ENCODE peak calls at places on chromosomes 5 and 9, in seven cellular contexts. O is fibroblast of lung, Y is foreskin keratinocyte, K is hepatocyte, C is Karpas-422, L is H1, A is astrocyte. V is an unnamed sample. For H3K4me1, the result is how much of the 10 kb centered on the place peaks cover.

GRCh38 chr9:12813960-12814876 is 39.4 kb downstream of the LURAP1L start:
- DNase-seq in L (no peak), K (peak), Y (peak), O (peak), C (no peak), A (peak), V (peak)

GRCh38 chr9:135330307-135330631 is 149.3 kb upstream of the PPP1R26 start:
- DNase-seq in Y (no peak), K (no peak), O (no peak), C (no peak), A (no peak), L (peak), V (no peak)

GRCh38 chr5:176798949-176799348 is 11.4 kb upstream of the UNC5A start:
- DNase-seq in A (no peak), K (no peak), O (no peak), Y (no peak), C (no peak), L (no peak), V (no peak)

GRCh38 chr9:137456061-137456863 is 2.9 kb downstream of the NSMF start:
- DNase-seq in L (no peak), A (peak), C (no peak), Y (no peak), O (peak), K (no peak), V (no peak)

GRCh38 chr5:58786904-58787303 is 204.0 kb downstream of the RAB3C start:
- DNase-seq in L (no peak), O (no peak), A (no peak), Y (no peak), K (no peak), C (no peak), V (no peak)

GRCh38 chr5:79107020-79107796 is 4.4 kb upstream of the BHMT start:
- DNase-seq in C (no peak), L (no peak), A (peak), K (peak), O (no peak), Y (no peak), V (no peak)

GRCh38 chr5:153746440-153746839 is 256.0 kb downstream of the GRIA1 start:
- DNase-seq in K (no peak), C (no peak), A (no peak), Y (no peak), L (no peak), O (no peak), V (no peak)

GRCh38 chr9:92563701-92564100 is 27.9 kb upstream of the ECM2 start:
- DNase-seq in L (no peak), K (no peak), C (no peak), A (peak), Y (no peak), O (no peak), V (no peak)

GRCh38 chr5:145141534-145141933 is 693.6 kb downstream of the PRELID2 start:
- DNase-seq in O (no peak), L (no peak), A (no peak), K (no peak), C (no peak), Y (no peak), V (no peak)

GRCh38 chr5:171585981-171586380 is 166.5 kb downstream of the FGF18 start:
- DNase-seq in K (no peak), L (no peak), A (no peak), O (no peak), Y (no peak), C (no peak), V (no peak)

GRCh38 chr5:139787568-139788293 is 7.9 kb upstream of the PSD2 start:
- DNase-seq in K (peak), O (peak), A (peak), C (peak), Y (peak), L (peak), V (peak)

DNA sequence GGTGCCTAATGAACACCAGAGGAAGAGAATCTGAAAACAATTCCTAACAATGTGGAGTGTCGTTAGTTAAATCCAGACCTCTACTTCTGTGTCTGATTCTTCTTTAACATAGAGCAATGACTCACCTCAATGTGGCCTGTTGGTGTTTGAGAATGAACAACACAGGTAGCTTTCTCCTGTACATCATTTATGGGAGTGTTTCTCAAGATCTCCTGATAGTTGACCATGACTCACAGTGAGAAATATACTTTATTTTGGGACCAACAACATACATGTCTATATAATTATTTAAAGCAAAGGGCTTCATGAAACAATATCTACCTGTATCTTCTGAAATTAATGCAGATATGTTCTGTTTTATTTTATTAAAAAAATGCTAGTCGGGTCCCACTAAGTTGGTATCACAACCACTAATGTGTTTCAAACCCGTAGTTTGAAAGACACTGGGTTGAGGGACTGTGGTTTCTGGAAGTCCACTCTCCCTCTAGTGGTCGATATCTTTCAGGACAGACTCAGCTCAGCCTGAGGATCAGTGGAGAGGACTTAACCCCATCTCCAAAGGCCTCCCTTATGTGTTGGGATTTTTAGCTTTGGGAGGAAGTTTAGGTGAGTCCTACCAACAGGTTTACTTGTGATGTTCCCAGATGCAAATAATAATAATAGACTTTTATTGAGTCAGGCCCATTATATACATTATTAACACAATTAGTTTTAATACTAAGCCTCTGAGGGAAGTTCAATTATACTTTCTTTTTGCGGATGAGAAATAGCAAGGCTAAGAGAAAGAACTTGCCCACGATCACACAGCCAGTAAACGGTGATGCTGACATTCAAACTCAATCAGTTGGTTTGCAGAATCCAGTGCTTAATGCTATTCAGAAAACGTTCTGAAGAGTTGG is 70.0 kb upstream of the KLF9 start:
- DNase-seq in Y (peak), L (no peak), C (peak), A (peak), O (peak), K (peak), V (peak)
- H3K27ac ChIP-seq in Y (peak), L (no peak), C (no peak), A (no peak), O (no peak), K (peak), V (peak)

DNA sequence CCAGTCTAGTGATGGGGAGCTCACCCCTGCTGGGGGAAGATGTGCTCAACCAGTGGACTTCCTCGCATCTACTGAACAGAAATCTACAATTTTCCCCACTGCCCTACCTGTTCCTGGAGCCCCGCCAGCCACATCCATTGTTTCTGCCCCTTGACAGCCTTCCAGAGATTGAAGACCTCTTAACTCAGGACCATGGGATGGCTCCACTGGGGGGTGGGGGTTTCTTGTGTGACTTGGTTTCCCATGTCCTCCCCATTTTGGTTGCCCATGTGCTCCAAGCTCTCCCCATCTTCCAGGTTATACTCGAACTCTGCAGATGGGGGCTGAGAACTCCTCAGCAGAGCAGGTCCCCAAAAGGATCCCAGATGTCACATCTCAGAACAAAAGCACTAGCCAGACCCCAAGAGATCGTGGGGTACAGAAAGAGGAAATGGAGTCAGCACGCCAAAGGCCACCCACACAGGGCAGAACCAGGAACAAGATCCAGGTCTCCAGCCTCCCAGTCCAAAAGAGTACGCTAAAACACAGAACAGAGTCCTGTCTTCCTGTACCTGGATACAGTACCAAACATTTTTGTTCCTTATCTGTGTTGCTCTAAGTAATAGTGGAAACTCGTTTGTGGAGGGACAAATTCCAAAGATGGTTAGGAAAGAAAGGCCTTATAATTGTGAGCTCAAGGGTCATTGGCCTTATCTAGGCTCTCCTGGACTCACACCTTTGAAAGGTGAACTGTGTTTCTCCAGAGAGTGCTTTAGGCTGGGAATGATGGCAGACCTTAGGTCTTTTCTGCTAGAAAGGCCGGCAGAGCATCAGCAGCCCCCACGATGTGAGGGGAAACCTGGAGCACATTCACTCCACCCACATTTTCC is 15.8 kb downstream of the CORO2A start:
- DNase-seq in L (no peak), C (no peak), K (peak), Y (no peak), A (no peak), O (no peak), V (no peak)
- H3K4me1 ChIP-seq in L (under half), C (under half), K (under half), Y (under half), A (under half), O (under half), V (under half)

GRCh38 chr9:116090030-116090770 is 63.4 kb upstream of the PAPPA start:
- DNase-seq in A (no peak), O (no peak), L (no peak), Y (no peak), K (no peak), C (no peak), V (no peak)
- H3K27ac ChIP-seq in A (no peak), O (no peak), L (no peak), Y (no peak), K (no peak), C (no peak), V (no peak)

GRCh38 chr5:56516936-56517521 is 283.9 kb upstream of the ANKRD55 start:
- DNase-seq in Y (no peak), O (peak), C (no peak), K (peak), L (no peak), A (no peak), V (no peak)

GRCh38 chr5:56520951-56521350 is 287.8 kb upstream of the ANKRD55 start:
- DNase-seq in L (no peak), Y (no peak), K (no peak), C (no peak), O (no peak), A (no peak), V (no peak)

GRCh38 chr5:56516441-56516840 is 283.3 kb upstream of the ANKRD55 start:
- DNase-seq in L (no peak), A (no peak), Y (no peak), K (no peak), O (no peak), C (no peak), V (no peak)

GRCh38 chr5:56516034-56516433 is 282.9 kb upstream of the ANKRD55 start:
- DNase-seq in C (no peak), A (no peak), Y (no peak), O (no peak), L (no peak), K (no peak), V (no peak)

DNA sequence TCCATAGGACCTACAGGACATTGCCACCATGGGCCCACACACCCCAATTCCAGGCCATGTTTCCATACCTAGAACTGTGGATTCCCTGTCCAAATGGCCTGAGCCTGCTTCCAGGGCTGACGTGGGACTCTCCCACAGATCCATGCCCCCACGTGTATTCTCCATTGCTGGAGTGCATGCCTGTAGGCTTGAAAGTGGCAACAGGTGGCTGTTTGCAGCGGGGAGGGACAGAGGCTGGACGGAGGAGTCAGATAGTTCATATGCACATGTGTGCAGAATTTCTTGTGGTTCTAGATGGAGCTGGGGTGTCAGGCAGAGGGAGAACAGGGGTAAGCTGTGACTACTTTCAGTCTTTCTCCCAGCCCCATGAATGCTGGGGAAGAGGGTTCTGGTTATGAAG is 285.7 kb upstream of the ANKRD55 start:
- DNase-seq in L (no peak), K (no peak), O (no peak), Y (no peak), A (no peak), C (no peak), V (no peak)
- H3K4me1 ChIP-seq in L (under half), K (under half), O (under half), Y (under half), A (under half), C (under half), V (under half)

V was measured in colonic mucosa.